ENCODE peak calls at places on chromosome 22, in nine cellular contexts. W, K, Q, O, F, H, N, A and I are unnamed samples.

GRCh38 chr22:47997612-47998011 is 1235.2 kb downstream of the TBC1D22A start:
- DNase-seq in H (no peak), K (no peak), W (no peak), O (no peak), N (no peak), A (no peak), Q (no peak), F (no peak), I (no peak)

GRCh38 chr22:38653741-38654140 is 2.5 kb downstream of the FAM227A start:
- DNase-seq in F (no peak), A (no peak), N (no peak), K (no peak), O (no peak), H (no peak), W (no peak), Q (no peak), I (no peak)

GRCh38 chr22:19645391-19645790 is 68.9 kb upstream of the SEPTIN5 start:
- DNase-seq in W (peak), O (no peak), H (no peak), K (no peak), F (peak), Q (no peak), N (no peak), A (no peak), I (no peak)

GRCh38 chr22:38802671-38803121 is 8.8 kb upstream of the DNAL4 start:
- DNase-seq in N (peak), H (peak), W (peak), K (no peak), A (peak), F (no peak), Q (no peak), O (peak), I (peak)

GRCh38 chr22:46770151-46770641 is 7.7 kb downstream of the TBC1D22A start:
- DNase-seq in N (no peak), F (no peak), A (no peak), O (no peak), Q (no peak), W (no peak), H (no peak), K (no peak), I (no peak)

GRCh38 chr22:17783317-17783716 is 9.0 kb upstream of the BID start:
- DNase-seq in H (no peak), W (no peak), Q (no peak), A (no peak), N (no peak), O (no peak), F (no peak), K (no peak), I (no peak)

GRCh38 chr22:39431821-39432251 is 25.0 kb upstream of the MGAT3 start:
- DNase-seq in H (peak), N (peak), Q (no peak), W (no peak), A (no peak), F (no peak), K (no peak), O (no peak), I (peak)

GRCh38 chr22:49825436-49825835 is 2.2 kb downstream of the BRD1 start:
- DNase-seq in A (no peak), K (no peak), W (no peak), N (peak), Q (no peak), F (no peak), O (no peak), H (peak), I (peak)

GRCh38 chr22:50192056-50192824 is 6.5 kb downstream of the TRABD start:
- DNase-seq in K (peak), H (peak), W (no peak), N (no peak), A (no peak), O (no peak), Q (no peak), F (no peak), I (no peak)

GRCh38 chr22:48576333-48577013 is 1251.2 kb downstream of the BRD1 start:
- DNase-seq in H (no peak), O (no peak), N (no peak), Q (no peak), A (peak), F (peak), K (no peak), W (peak), I (peak)

GRCh38 chr22:46353483-46354105 is 18.1 kb downstream of the TRMU start:
- DNase-seq in N (no peak), Q (no peak), K (no peak), F (no peak), H (no peak), A (no peak), W (no peak), O (no peak), I (no peak)

GRCh38 chr22:46799626-46800025 is 37.2 kb downstream of the TBC1D22A start:
- DNase-seq in K (no peak), O (no peak), W (no peak), A (no peak), H (no peak), Q (no peak), F (no peak), N (no peak), I (no peak)

GRCh38 chr22:20429254-20430100 is 8.1 kb downstream of the SCARF2 start:
- DNase-seq in F (peak), A (peak), O (no peak), Q (no peak), K (peak), H (no peak), N (no peak), W (peak), I (no peak)

GRCh38 chr22:19867617-19868016 is 12.9 kb upstream of the GNB1L start:
- DNase-seq in W (no peak), A (no peak), N (no peak), K (no peak), O (no peak), F (no peak), H (no peak), Q (no peak), I (no peak)

GRCh38 chr22:50694099-50694498 is 21.5 kb downstream of the SHANK3 start:
- DNase-seq in W (no peak), A (no peak), O (no peak), Q (no peak), F (no peak), H (peak), N (peak), K (no peak), I (no peak)

GRCh38 chr22:19059481-19060278 is 62.5 kb downstream of the DGCR2 start:
- DNase-seq in K (no peak), A (no peak), H (no peak), N (no peak), Q (no peak), W (no peak), F (no peak), O (no peak), I (no peak)

GRCh38 chr22:21832291-21833290 is 34.9 kb downstream of the MAPK1 start:
- DNase-seq in W (peak), Q (no peak), O (no peak), F (no peak), K (peak), N (no peak), H (peak), A (no peak), I (no peak)

GRCh38 chr22:17514092-17514491 is 49.2 kb upstream of the SLC25A18 start:
- DNase-seq in A (no peak), H (no peak), F (no peak), Q (no peak), N (no peak), O (no peak), W (no peak), K (no peak), I (no peak)

GRCh38 chr22:44407404-44408226 is 90.4 kb downstream of the RTL6 start:
- DNase-seq in Q (no peak), H (no peak), N (no peak), W (no peak), F (no peak), O (no peak), K (no peak), A (no peak), I (no peak)

GRCh38 chr22:49299821-49300231 is 527.8 kb downstream of the BRD1 start:
- DNase-seq in O (no peak), A (no peak), K (no peak), W (no peak), N (no peak), Q (no peak), F (no peak), H (no peak), I (no peak)

GRCh38 chr22:20963201-20964052 is 3.6 kb upstream of the AIFM3 start:
- DNase-seq in K (no peak), O (no peak), F (peak), N (no peak), W (no peak), A (no peak), Q (no peak), H (no peak), I (no peak)

GRCh38 chr22:37521236-37521739 is 2.1 kb upstream of the CARD10 start:
- DNase-seq in N (no peak), A (no peak), K (no peak), O (no peak), F (no peak), W (no peak), Q (no peak), H (no peak), I (no peak)

GRCh38 chr22:48758905-48759875 is 1068.5 kb downstream of the BRD1 start:
- DNase-seq in K (no peak), A (no peak), F (no peak), N (no peak), O (no peak), W (no peak), Q (no peak), H (no peak), I (no peak)

GRCh38 chr22:30285176-30285845 is 4.0 kb downstream of the CASTOR1 start:
- DNase-seq in A (no peak), F (no peak), W (no peak), H (no peak), N (no peak), K (no peak), O (no peak), Q (no peak), I (no peak)

GRCh38 chr22:38346506-38346905 is 29.3 kb upstream of the CSNK1E start:
- DNase-seq in Q (no peak), N (no peak), A (no peak), H (no peak), K (no peak), O (no peak), W (no peak), F (no peak), I (no peak)

GRCh38 chr22:46425011-46425410 is 89.5 kb downstream of the TRMU start:
- DNase-seq in W (no peak), N (no peak), H (peak), Q (no peak), K (no peak), O (no peak), A (no peak), F (no peak), I (peak)

GRCh38 chr22:30206964-30207363 is 39.6 kb downstream of the LIF start:
- DNase-seq in N (peak), O (peak), K (no peak), Q (no peak), W (peak), F (peak), H (peak), A (peak), I (peak)

GRCh38 chr22:37018815-37019308 is 385 bp downstream of the TST start:
- DNase-seq in F (peak), Q (no peak), A (peak), W (peak), N (peak), K (no peak), H (peak), O (no peak), I (peak)

GRCh38 chr22:29167032-29167911 is 38.4 kb upstream of the EMID1 start:
- DNase-seq in A (no peak), H (no peak), Q (peak), O (no peak), K (peak), N (no peak), W (no peak), F (no peak), I (no peak)

GRCh38 chr22:50228366-50228765 is 16.5 kb downstream of the TUBGCP6 start:
- DNase-seq in H (no peak), W (no peak), A (no peak), O (no peak), N (no peak), Q (no peak), K (no peak), F (no peak), I (no peak)

GRCh38 chr22:39476664-39477063 is 19.9 kb downstream of the MGAT3 start:
- DNase-seq in W (no peak), Q (no peak), O (no peak), F (no peak), H (no peak), N (no peak), K (no peak), A (no peak), I (no peak)

GRCh38 chr22:44755956-44756361 is 3.6 kb downstream of the ARHGAP8 start:
- DNase-seq in O (peak), H (no peak), Q (no peak), W (peak), N (no peak), K (no peak), A (no peak), F (no peak), I (no peak)

GRCh38 chr22:46280999-46281623 is 13.3 kb downstream of the TTC38 start:
- DNase-seq in O (no peak), F (no peak), H (no peak), K (peak), Q (no peak), A (no peak), W (peak), N (no peak), I (no peak)

GRCh38 chr22:45612451-45612901 is 59.2 kb upstream of the ATXN10 start:
- DNase-seq in F (no peak), Q (no peak), W (no peak), O (no peak), H (peak), K (no peak), N (peak), A (no peak), I (peak)

GRCh38 chr22:38649841-38650522 is 6.2 kb downstream of the FAM227A start:
- DNase-seq in A (no peak), H (no peak), K (no peak), O (no peak), F (no peak), Q (no peak), N (no peak), W (no peak), I (no peak)

GRCh38 chr22:20418211-20418788 is 19.3 kb downstream of the SCARF2 start:
- DNase-seq in F (peak), H (peak), W (peak), O (peak), A (peak), K (peak), Q (no peak), N (peak), I (peak)

GRCh38 chr22:17858033-17858432 is 83.8 kb upstream of the BID start:
- DNase-seq in K (no peak), N (no peak), W (no peak), H (no peak), O (no peak), Q (no peak), F (no peak), A (no peak), I (no peak)

GRCh38 chr22:47168441-47168840 is 406.0 kb downstream of the TBC1D22A start:
- DNase-seq in O (no peak), A (no peak), K (no peak), H (no peak), F (no peak), W (no peak), N (no peak), Q (no peak), I (no peak)

GRCh38 chr22:23119492-23120414 is 22.0 kb downstream of the RSPH14 start:
- DNase-seq in K (no peak), W (no peak), A (no peak), N (no peak), H (no peak), Q (no peak), F (no peak), O (no peak), I (no peak)
- H3K4me2 ChIP-seq in K (no peak), W (no peak), A (no peak), N (no peak), H (no peak), Q (no peak), F (no peak), O (no peak), I (no peak)

DNA sequence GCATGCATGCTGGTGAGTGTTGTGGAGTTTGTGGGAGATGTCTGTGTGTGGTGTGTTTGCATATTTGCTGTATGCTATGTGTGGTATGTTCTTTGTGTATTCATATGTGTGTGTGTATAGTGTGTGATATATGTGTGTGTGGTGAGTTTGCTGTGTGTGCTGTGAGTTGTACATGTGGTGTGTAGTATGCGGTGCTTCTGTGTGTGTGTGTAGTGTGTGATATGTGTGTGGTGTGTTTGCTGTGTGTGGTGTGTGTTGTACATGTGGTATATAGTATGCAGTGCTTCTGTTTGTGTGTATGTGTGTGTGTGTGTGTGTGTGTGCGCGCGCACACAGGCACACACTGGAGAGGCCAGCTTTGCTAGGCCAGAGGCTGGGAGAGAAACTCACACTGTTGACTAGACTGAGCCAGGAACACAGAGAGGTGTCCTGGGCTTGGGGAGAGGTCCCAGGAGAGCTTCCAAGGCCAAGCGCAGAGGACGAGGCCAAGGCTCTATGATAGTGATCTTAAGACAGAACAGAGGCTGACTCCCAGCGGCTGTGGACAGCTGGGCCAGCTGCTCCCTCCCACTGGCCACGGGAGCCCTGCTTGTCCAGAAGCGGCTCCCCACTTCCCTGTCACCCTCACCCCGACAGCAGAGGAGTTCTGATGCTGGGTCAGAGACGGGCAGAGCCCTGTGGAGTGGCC is 67.9 kb downstream of the FBXO7 start:
- DNase-seq in A (no peak), H (no peak), F (no peak), N (no peak), K (no peak), W (no peak), O (no peak), Q (no peak), I (no peak)
- H3K27ac ChIP-seq in A (no peak), H (no peak), F (no peak), N (no peak), K (no peak), W (no peak), O (no peak), Q (no peak), I (no peak)

GRCh38 chr22:27671413-27671721 is 130.2 kb downstream of the MN1 start:
- DNase-seq in O (no peak), Q (no peak), H (no peak), A (no peak), W (no peak), K (no peak), N (no peak), F (no peak), I (no peak)
- H3K4me2 ChIP-seq in O (peak), Q (no peak), H (no peak), A (peak), W (peak), K (no peak), N (no peak), F (no peak), I (no peak)

GRCh38 chr22:25167834-25168601 is 31.6 kb upstream of the CRYBB3 start:
- DNase-seq in W (no peak), O (peak), Q (no peak), F (no peak), A (no peak), H (no peak), K (no peak), N (no peak), I (no peak)
- H3K27ac ChIP-seq in W (no peak), O (no peak), Q (no peak), F (no peak), A (no peak), H (no peak), K (no peak), N (no peak), I (no peak)

DNA sequence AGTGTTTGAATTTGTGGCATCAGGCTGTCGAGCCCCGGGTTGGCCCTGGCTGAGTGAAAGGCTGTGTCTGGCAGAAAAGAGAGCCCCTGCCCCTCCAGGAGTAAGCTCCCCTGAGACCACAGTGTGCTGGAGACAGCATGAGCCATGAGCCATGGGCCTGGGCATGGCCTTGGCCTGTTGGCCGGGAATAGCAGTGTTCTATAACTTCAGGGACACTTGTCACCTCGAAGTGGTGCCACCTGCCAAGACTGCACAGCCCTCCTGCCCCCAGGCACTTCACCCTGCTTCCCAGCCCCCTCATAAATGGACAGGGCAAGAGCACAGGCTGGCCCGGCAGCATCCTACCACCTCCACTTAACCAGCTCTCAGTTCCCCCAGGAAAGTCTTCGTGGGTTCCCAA is 20.7 kb upstream of the SUSD2 start:
- DNase-seq in A (no peak), W (no peak), F (no peak), O (no peak), N (no peak), H (no peak), K (no peak), Q (no peak), I (no peak)
- H3K4me2 ChIP-seq in A (no peak), W (no peak), F (no peak), O (no peak), N (no peak), H (no peak), K (no peak), Q (no peak), I (no peak)

GRCh38 chr22:42958937-42959336 is 56.0 kb downstream of the PACSIN2 start:
- DNase-seq in Q (no peak), F (no peak), K (no peak), A (no peak), W (no peak), H (no peak), N (no peak), O (no peak), I (no peak)
- H3K27ac ChIP-seq in Q (no peak), F (peak), K (no peak), A (no peak), W (peak), H (peak), N (peak), O (no peak), I (peak)

GRCh38 chr22:40534379-40535188 is 101.9 kb downstream of the MRTFA start:
- DNase-seq in Q (peak), O (no peak), A (no peak), H (peak), F (no peak), W (peak), K (no peak), N (peak), I (peak)
- H3K4me2 ChIP-seq in Q (peak), O (no peak), A (peak), H (peak), F (peak), W (peak), K (peak), N (peak), I (peak)

DNA sequence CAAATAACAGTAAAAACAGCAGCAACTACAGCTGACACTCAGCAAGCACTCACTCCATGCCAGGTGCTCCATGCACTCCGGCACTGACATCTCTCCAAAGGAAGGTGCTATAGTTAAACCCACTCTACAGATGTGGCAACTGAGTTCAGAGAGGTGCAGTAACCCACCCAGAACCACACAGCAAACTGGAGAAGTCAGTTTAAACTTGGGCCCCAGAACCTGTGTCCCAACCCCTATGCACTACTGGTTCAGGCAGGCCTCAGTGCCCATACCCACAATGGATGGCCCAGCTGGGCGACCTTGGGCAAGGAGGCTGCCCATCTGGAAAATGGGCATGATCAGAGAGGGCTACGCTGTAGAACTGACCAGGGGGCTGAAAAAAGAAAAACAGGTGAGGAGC is 26.4 kb upstream of the TCF20 start:
- DNase-seq in F (no peak), H (no peak), Q (no peak), A (no peak), N (no peak), W (no peak), O (no peak), K (no peak), I (no peak)
- H3K27ac ChIP-seq in F (no peak), H (no peak), Q (no peak), A (no peak), N (no peak), W (no peak), O (no peak), K (peak), I (no peak)

DNA sequence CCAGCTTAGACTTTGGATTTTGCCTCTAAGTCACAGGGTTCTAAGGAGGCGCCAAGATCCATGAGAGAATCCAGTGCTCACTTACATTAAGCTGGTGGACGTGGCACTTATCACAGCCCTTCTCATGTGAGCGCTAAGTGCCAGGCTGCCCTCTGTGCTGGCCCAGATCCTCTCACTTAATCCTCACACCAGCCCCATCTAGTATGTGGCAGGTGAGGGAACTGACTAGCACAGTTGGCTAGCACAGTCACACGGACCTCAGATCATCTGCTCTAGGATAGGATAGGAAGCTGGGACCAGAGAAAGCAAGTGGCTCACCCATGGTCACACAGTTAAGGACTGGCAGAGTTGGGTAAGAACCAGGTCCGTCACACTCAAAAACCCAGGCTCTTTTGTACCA is 3.7 kb downstream of the HMOX1 start:
- DNase-seq in K (no peak), W (no peak), H (no peak), F (no peak), N (no peak), O (no peak), A (no peak), Q (no peak), I (no peak)
- H3K4me2 ChIP-seq in K (no peak), W (no peak), H (no peak), F (no peak), N (no peak), O (no peak), A (no peak), Q (no peak), I (no peak)